ENCODE peak calls at places on chromosomes 13 and 19, in four cellular contexts. One of them, this sample, is unnamed.

GRCh38 chr13:110713981-110714797 is 689 bp downstream of the ING1 start:
- DNase-seq in ovary: peak
- DNase-seq in astrocyte of the spinal cord: peak
- DNase-seq in CD4-positive, alpha-beta T cell: peak
- DNase-seq in this sample: peak

GRCh38 chr13:110380359-110381028 is 73.4 kb downstream of the COL4A2 start:
- DNase-seq in ovary: no peak
- DNase-seq in astrocyte of the spinal cord: peak
- DNase-seq in CD4-positive, alpha-beta T cell: no peak
- DNase-seq in this sample: no peak

GRCh38 chr13:30810261-30810701 is 74.9 kb downstream of the ALOX5AP start:
- DNase-seq in ovary: no peak
- DNase-seq in astrocyte of the spinal cord: no peak
- DNase-seq in CD4-positive, alpha-beta T cell: no peak
- DNase-seq in this sample: no peak

GRCh38 chr13:37395544-37395943 is 203.0 kb downstream of the POSTN start:
- DNase-seq in ovary: no peak
- DNase-seq in astrocyte of the spinal cord: no peak
- DNase-seq in CD4-positive, alpha-beta T cell: no peak
- DNase-seq in this sample: no peak

GRCh38 chr13:33547035-33547434 is 261.5 kb upstream of the STARD13 start:
- DNase-seq in ovary: no peak
- DNase-seq in astrocyte of the spinal cord: no peak
- DNase-seq in CD4-positive, alpha-beta T cell: no peak
- DNase-seq in this sample: no peak

GRCh38 chr19:1171755-1172352 is 2.2 kb downstream of the SBNO2 start:
- DNase-seq in ovary: peak
- DNase-seq in astrocyte of the spinal cord: no peak
- DNase-seq in CD4-positive, alpha-beta T cell: no peak
- DNase-seq in this sample: no peak

GRCh38 chr19:13977803-13978202 is 25.5 kb downstream of the DCAF15 start:
- DNase-seq in ovary: no peak
- DNase-seq in astrocyte of the spinal cord: no peak
- DNase-seq in CD4-positive, alpha-beta T cell: no peak
- DNase-seq in this sample: no peak

GRCh38 chr13:73090116-73090811 is 31.5 kb downstream of the KLF5 start:
- DNase-seq in ovary: no peak
- DNase-seq in astrocyte of the spinal cord: peak
- DNase-seq in CD4-positive, alpha-beta T cell: no peak
- DNase-seq in this sample: no peak

GRCh38 chr19:23991170-23991569 is 76.5 kb downstream of the ZNF726 start:
- DNase-seq in ovary: no peak
- DNase-seq in astrocyte of the spinal cord: no peak
- DNase-seq in CD4-positive, alpha-beta T cell: no peak
- DNase-seq in this sample: no peak

GRCh38 chr13:27339299-27339698 is 68.7 kb downstream of the RASL11A start:
- DNase-seq in ovary: no peak
- DNase-seq in astrocyte of the spinal cord: peak
- DNase-seq in CD4-positive, alpha-beta T cell: peak
- DNase-seq in this sample: peak

GRCh38 chr13:29849071-29849541 is 1.3 kb downstream of the UBL3 start:
- DNase-seq in ovary: no peak
- DNase-seq in astrocyte of the spinal cord: no peak
- DNase-seq in CD4-positive, alpha-beta T cell: peak
- DNase-seq in this sample: no peak

GRCh38 chr13:76976488-76976887 is 15.4 kb upstream of the CLN5 start:
- DNase-seq in ovary: no peak
- DNase-seq in astrocyte of the spinal cord: peak
- DNase-seq in CD4-positive, alpha-beta T cell: no peak
- DNase-seq in this sample: no peak

GRCh38 chr19:29665215-29665825 is at the start of gene PLEKHF1:
- DNase-seq in ovary: peak
- DNase-seq in astrocyte of the spinal cord: peak
- DNase-seq in CD4-positive, alpha-beta T cell: peak
- DNase-seq in this sample: peak

GRCh38 chr13:52852444-52852843 is 4.0 kb upstream of the PCDH8 start:
- DNase-seq in ovary: no peak
- DNase-seq in astrocyte of the spinal cord: no peak
- DNase-seq in CD4-positive, alpha-beta T cell: no peak
- DNase-seq in this sample: no peak

DNA sequence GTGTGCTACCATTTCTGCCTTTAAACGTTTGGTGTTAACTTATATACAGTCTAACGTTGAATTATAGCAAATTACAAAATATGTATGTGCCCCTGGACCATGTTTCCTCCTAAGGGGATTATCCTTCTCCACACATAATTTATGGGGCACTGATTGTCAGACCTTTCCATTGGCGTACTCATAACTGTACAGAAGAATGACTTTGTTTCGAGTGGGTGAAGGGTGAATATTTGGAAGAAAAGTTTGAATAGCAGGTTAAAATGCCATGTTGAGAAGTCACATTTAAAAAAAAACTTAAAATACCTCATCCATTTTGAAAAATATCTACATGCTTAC is 58.8 kb downstream of the SLC10A2 start:
- DNase-seq in ovary: no peak
- DNase-seq in astrocyte of the spinal cord: no peak
- DNase-seq in CD4-positive, alpha-beta T cell: no peak
- DNase-seq in this sample: no peak
- TF ChIP-seq CTCF in ovary: no peak
- TF ChIP-seq CTCF in astrocyte of the spinal cord: no peak
- TF ChIP-seq CTCF in CD4-positive, alpha-beta T cell: no peak
- TF ChIP-seq CTCF in this sample: no peak

DNA sequence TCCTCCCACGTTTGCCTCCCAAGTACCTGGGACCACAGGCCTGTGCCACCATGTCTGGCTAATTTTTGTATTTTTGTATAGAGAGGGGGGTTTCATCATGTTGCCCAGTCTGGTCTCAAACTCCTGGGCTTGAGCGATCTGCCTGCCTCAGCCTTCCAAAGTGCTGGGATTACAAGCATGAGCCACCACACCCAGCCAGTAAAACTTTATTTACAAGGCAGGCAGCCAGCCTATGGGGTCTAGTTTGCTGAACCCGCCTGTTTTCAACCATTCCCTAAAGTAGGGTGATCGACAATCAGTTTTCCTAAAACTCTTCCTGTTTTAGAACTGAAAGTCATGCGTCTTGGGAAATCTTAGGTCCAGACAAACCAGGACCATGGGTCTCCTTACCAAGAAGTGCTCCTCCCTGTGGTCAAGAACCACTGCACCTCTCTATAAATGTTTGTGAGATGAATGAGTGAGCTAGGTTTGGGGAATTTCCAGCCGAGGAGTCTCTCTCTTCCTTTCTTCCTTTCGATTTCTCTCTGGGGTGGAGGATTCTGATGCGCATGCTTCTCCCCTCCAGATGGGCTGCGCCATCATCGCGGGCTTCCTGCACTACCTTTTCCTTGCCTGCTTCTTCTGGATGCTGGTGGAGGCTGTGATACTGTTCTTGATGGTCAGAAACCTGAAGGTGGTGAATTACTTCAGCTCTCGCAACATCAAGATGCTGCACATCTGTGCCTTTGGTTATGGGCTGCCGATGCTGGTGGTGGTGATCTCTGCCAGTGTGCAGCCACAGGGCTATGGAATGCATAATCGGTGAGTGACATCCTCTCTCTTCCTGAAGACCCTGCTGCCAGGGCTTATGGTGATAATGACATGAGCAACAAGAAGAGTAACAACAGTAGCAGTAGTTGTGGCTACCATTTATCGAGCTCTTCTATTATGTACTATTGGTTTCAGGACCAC is 38.7 kb downstream of the ADGRE1 start:
- DNase-seq in ovary: no peak
- DNase-seq in astrocyte of the spinal cord: no peak
- DNase-seq in CD4-positive, alpha-beta T cell: no peak
- DNase-seq in this sample: no peak
- TF ChIP-seq CTCF in ovary: no peak
- TF ChIP-seq CTCF in astrocyte of the spinal cord: no peak
- TF ChIP-seq CTCF in CD4-positive, alpha-beta T cell: no peak
- TF ChIP-seq CTCF in this sample: no peak

GRCh38 chr13:49495783-49496762 is at the start of gene PHF11:
- DNase-seq in ovary: peak
- DNase-seq in astrocyte of the spinal cord: peak
- DNase-seq in CD4-positive, alpha-beta T cell: peak
- DNase-seq in this sample: peak
- TF ChIP-seq CTCF in ovary: no peak
- TF ChIP-seq CTCF in astrocyte of the spinal cord: no peak
- TF ChIP-seq CTCF in CD4-positive, alpha-beta T cell: no peak
- TF ChIP-seq CTCF in this sample: peak

DNA sequence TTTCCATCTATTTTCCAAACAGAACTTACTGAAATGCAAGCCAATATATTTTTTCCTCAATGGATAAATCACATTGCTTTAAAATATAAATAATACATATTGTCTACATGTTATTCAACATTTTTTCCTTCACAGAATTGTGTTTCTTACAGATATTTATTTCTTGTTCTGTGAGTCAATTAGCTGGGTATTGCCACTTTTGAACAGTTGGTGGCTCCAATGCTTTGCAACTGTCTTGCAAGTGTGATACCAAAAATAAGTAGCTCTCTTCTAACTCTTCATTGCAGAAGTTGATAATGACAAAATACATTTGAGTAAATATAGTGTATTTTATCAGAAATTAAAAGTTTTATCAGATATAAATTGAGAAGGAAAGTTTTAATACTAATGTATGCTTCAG is 17.1 kb upstream of the GPC5 start:
- DNase-seq in ovary: no peak
- DNase-seq in astrocyte of the spinal cord: peak
- DNase-seq in CD4-positive, alpha-beta T cell: no peak
- DNase-seq in this sample: no peak
- TF ChIP-seq CTCF in ovary: no peak
- TF ChIP-seq CTCF in astrocyte of the spinal cord: peak
- TF ChIP-seq CTCF in CD4-positive, alpha-beta T cell: no peak
- TF ChIP-seq CTCF in this sample: peak